ENCODE peak calls at places on chromosomes 16 and 17, in four cellular contexts. Y, Z, V and W are unnamed samples.
A peak's percentile ranks its signal among the peaks of the same experiment; 100 is the strongest.

GRCh38 chr16:22428654-22429053 is 54.2 kb upstream of the CDR2 start:
- DNase-seq in Y (no peak), Z (no peak), V (no peak), W (no peak)

GRCh38 chr17:10843806-10844205 is 5.9 kb upstream of the PIRT start:
- DNase-seq in Y (no peak), Z (no peak), V (no peak), W (no peak)

GRCh38 chr17:73189417-73190099 is 3.3 kb upstream of the COG1 start:
- DNase-seq in Y (no peak), Z (peak; percentile 64), V (peak; percentile 30), W (peak; percentile 38)

GRCh38 chr16:4285167-4285566 is 12.3 kb upstream of the TFAP4 start:
- DNase-seq in Y (no peak), Z (no peak), V (no peak), W (no peak)

GRCh38 chr17:57955183-57955952 is at the start of gene CUEDC1:
- DNase-seq in Y (no peak), Z (peak; percentile 80), V (peak; percentile 85), W (peak; percentile 54)

GRCh38 chr17:32746280-32746679 is 130.6 kb downstream of the MYO1D start:
- DNase-seq in Y (no peak), Z (no peak), V (no peak), W (no peak)

GRCh38 chr17:21201302-21201602 is 12.7 kb downstream of the TMEM11 start:
- DNase-seq in Y (no peak), Z (no peak), V (peak; percentile 43), W (no peak)

GRCh38 chr17:72725432-72726068 is 366.9 kb downstream of the SLC39A11 start:
- DNase-seq in Y (no peak), Z (peak; percentile 82), V (peak; percentile 60), W (peak; percentile 76)

GRCh38 chr17:16353702-16354174 is 469 bp upstream of the CENPV start:
- DNase-seq in Y (no peak), Z (no peak), V (no peak), W (no peak)

GRCh38 chr17:66423436-66423922 is 121.1 kb downstream of the PRKCA start:
- DNase-seq in Y (no peak), Z (no peak), V (peak; percentile 38), W (no peak)

GRCh38 chr17:60557805-60558204 is 31.8 kb upstream of the APPBP2 start:
- DNase-seq in Y (no peak), Z (peak; percentile 48), V (no peak), W (no peak)

GRCh38 chr17:65074778-65075250 is 18.3 kb upstream of the GNA13 start:
- DNase-seq in Y (no peak), Z (no peak), V (no peak), W (no peak)

GRCh38 chr16:31348578-31348977 is 6.4 kb upstream of the ITGAX start:
- DNase-seq in Y (no peak), Z (no peak), V (no peak), W (no peak)

GRCh38 chr17:17913695-17914332 is 58.4 kb downstream of the TOM1L2 start:
- DNase-seq in Y (no peak), Z (no peak), V (peak; percentile 93), W (peak; percentile 41)

GRCh38 chr16:3131755-3132377 is 3.0 kb upstream of the ZNF213 start:
- DNase-seq in Y (no peak), Z (peak; percentile 75), V (peak; percentile 40), W (no peak)

GRCh38 chr17:16449121-16449570 is 33.8 kb downstream of the TRPV2 start:
- DNase-seq in Y (no peak), Z (peak; percentile 49), V (no peak), W (no peak)

GRCh38 chr16:28924399-28924761 is 658 bp downstream of the RABEP2 start:
- DNase-seq in Y (no peak), Z (no peak), V (no peak), W (no peak)

GRCh38 chr17:39667262-39668140 is 752 bp upstream of the PNMT start:
- DNase-seq in Y (no peak), Z (peak; percentile 55), V (no peak), W (no peak)

GRCh38 chr16:337975-338575 is 14.4 kb downstream of the AXIN1 start:
- DNase-seq in Y (no peak), Z (no peak), V (no peak), W (no peak)

GRCh38 chr17:60959696-60960095 is 282.0 kb downstream of the BCAS3 start:
- DNase-seq in Y (no peak), Z (no peak), V (no peak), W (no peak)

GRCh38 chr17:45409659-45410076 is 23.0 kb downstream of the ARHGAP27 start:
- DNase-seq in Y (no peak), Z (peak; percentile 57), V (no peak), W (no peak)

GRCh38 chr17:33819539-33819938 is 435.5 kb upstream of the CCL2 start:
- DNase-seq in Y (no peak), Z (no peak), V (no peak), W (no peak)

GRCh38 chr16:78034530-78034929 is 12.2 kb downstream of the CLEC3A start:
- DNase-seq in Y (no peak), Z (no peak), V (no peak), W (peak; percentile 2)

GRCh38 chr17:70584255-70584654 is 414.9 kb downstream of the KCNJ2 start:
- DNase-seq in Y (no peak), Z (no peak), V (no peak), W (no peak)

GRCh38 chr16:60651351-60651750 is 1384.9 kb downstream of the CDH8 start:
- DNase-seq in Y (no peak), Z (no peak), V (no peak), W (no peak)

GRCh38 chr16:63890072-63890471 is 1231.8 kb downstream of the CDH11 start:
- DNase-seq in Y (no peak), Z (peak; percentile 27), V (no peak), W (no peak)

GRCh38 chr16:9151597-9151996 is 60.2 kb downstream of the HAPSTR1 start:
- DNase-seq in Y (no peak), Z (no peak), V (no peak), W (no peak)

GRCh38 chr16:67082891-67083290 is 26.9 kb upstream of the PHAF1 start:
- DNase-seq in Y (no peak), Z (no peak), V (no peak), W (no peak)

DNA sequence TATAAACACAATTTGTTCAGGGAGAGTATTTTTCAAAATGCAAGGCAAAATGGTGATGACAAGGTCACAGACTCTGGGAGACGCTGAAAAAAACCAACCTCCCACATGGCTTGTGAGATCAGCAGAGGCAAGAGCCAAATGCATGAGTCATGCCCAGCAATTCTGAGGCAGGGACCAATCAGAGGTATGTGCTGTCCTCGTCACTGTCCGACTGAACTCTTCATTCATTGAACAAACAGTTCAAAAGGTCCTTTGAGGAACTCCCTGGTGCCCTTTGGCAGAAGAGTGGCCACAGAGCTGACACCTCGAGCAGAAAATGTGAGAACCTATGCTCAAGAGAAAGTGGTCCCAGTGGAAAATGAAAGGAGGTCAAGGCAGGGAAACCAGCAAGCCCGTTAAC is 51.0 kb downstream of the CDH11 start:
- DNase-seq in Y (peak; percentile 26), Z (no peak), V (peak; percentile 81), W (no peak)
- H3K4me3 ChIP-seq in Y (peak overlapping the region; percentile 52), Z (no peak overlapping the region), V (no peak overlapping the region), W (no peak overlapping the region)

GRCh38 chr17:83007504-83008475 is 71.6 kb upstream of the METRNL start:
- DNase-seq in Y (no peak), Z (no peak), V (no peak), W (no peak)

GRCh38 chr17:83004791-83005380 is 74.5 kb upstream of the METRNL start:
- DNase-seq in Y (no peak), Z (no peak), V (no peak), W (no peak)

GRCh38 chr17:83005639-83006038 is 73.8 kb upstream of the METRNL start:
- DNase-seq in Y (no peak), Z (no peak), V (no peak), W (no peak)

GRCh38 chr17:83008526-83008925 is 70.9 kb upstream of the METRNL start:
- DNase-seq in Y (no peak), Z (no peak), V (no peak), W (no peak)

GRCh38 chr17:83006515-83007455 is 72.6 kb upstream of the METRNL start:
- DNase-seq in Y (no peak), Z (no peak), V (no peak), W (no peak)
- H3K4me3 ChIP-seq in Y (no peak overlapping the region), Z (no peak overlapping the region), V (no peak overlapping the region), W (no peak overlapping the region)

GRCh38 chr16:87060026-87060986 is 256.9 kb downstream of the C16orf95 start:
- DNase-seq in Y (no peak), Z (no peak), V (peak; percentile 30), W (peak; percentile 67)
- H3K4me3 ChIP-seq in Y (peak overlapping the region; percentile 66), Z (no peak overlapping the region), V (no peak overlapping the region), W (peak overlapping the region; percentile 16)

DNA sequence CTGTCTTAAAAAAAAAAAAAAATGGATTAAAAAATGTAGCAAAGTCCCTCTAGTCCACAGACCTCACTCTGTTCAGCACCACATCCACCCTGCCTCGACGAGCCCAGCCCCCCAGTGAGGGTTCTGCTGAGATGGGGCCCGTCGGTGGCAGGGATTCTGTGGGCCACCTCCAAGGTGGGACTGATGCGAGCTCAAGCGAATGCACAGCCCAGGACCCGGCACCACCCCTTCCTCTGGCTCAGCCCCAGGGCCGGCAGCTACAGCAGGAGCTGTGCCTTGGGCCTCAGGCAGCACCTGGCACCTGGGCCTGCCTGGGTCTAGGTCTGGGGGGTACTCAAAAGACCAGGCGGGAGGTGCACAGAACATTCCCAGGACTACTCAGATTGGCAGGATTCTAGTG is 59.5 kb downstream of the ZNF778 start:
- DNase-seq in Y (no peak), Z (no peak), V (no peak), W (no peak)
- H3K4me3 ChIP-seq in Y (no peak overlapping the region), Z (no peak overlapping the region), V (no peak overlapping the region), W (no peak overlapping the region)